ENCODE peak calls at places on chromosome 4, in seven cellular contexts. One of them, this sample, is unnamed.

GRCh38 chr4:159425749-159426376 is 323.0 kb downstream of the RAPGEF2 start:
- DNase-seq in left lung: no peak
- DNase-seq in lower lobe of right lung: no peak
- DNase-seq in fibroblast of lung: no peak
- DNase-seq in endodermal cell: peak; percentile 59
- DNase-seq in substantia nigra: no peak
- DNase-seq in testis: no peak
- DNase-seq in this sample: no peak

GRCh38 chr4:11263208-11263607 is 165.5 kb downstream of the HS3ST1 start:
- DNase-seq in testis: no peak
- DNase-seq in substantia nigra: no peak
- DNase-seq in lower lobe of right lung: no peak
- DNase-seq in fibroblast of lung: no peak
- DNase-seq in endodermal cell: no peak
- DNase-seq in left lung: no peak
- DNase-seq in this sample: no peak

GRCh38 chr4:96016615-96017299 is 176.9 kb downstream of the PDHA2 start:
- DNase-seq in fibroblast of lung: peak; percentile 45
- DNase-seq in substantia nigra: no peak
- DNase-seq in left lung: no peak
- DNase-seq in endodermal cell: no peak
- DNase-seq in testis: no peak
- DNase-seq in lower lobe of right lung: no peak
- DNase-seq in this sample: peak; percentile 29

GRCh38 chr4:70688795-70689231 is 481 bp downstream of the UTP3 start:
- DNase-seq in lower lobe of right lung: no peak
- DNase-seq in fibroblast of lung: no peak
- DNase-seq in endodermal cell: peak; percentile 57
- DNase-seq in left lung: no peak
- DNase-seq in substantia nigra: no peak
- DNase-seq in testis: peak; percentile 59
- DNase-seq in this sample: no peak

GRCh38 chr4:163688856-163689255 is 194.4 kb downstream of the TMA16 start:
- DNase-seq in left lung: no peak
- DNase-seq in testis: no peak
- DNase-seq in substantia nigra: no peak
- DNase-seq in lower lobe of right lung: no peak
- DNase-seq in fibroblast of lung: no peak
- DNase-seq in endodermal cell: no peak
- DNase-seq in this sample: no peak

GRCh38 chr4:107689912-107690587 is 30.0 kb downstream of the PAPSS1 start:
- DNase-seq in lower lobe of right lung: no peak
- DNase-seq in fibroblast of lung: peak; percentile 58
- DNase-seq in endodermal cell: no peak
- DNase-seq in left lung: no peak
- DNase-seq in substantia nigra: no peak
- DNase-seq in testis: no peak
- DNase-seq in this sample: peak; percentile 90

GRCh38 chr4:169275180-169275579 is 4.4 kb upstream of the SH3RF1 start:
- DNase-seq in fibroblast of lung: no peak
- DNase-seq in lower lobe of right lung: no peak
- DNase-seq in left lung: no peak
- DNase-seq in substantia nigra: no peak
- DNase-seq in endodermal cell: no peak
- DNase-seq in testis: no peak
- DNase-seq in this sample: no peak

GRCh38 chr4:29046716-29047115 is 1673.5 kb upstream of the PCDH7 start:
- DNase-seq in lower lobe of right lung: no peak
- DNase-seq in substantia nigra: no peak
- DNase-seq in fibroblast of lung: peak; percentile 80
- DNase-seq in testis: no peak
- DNase-seq in left lung: no peak
- DNase-seq in endodermal cell: no peak
- DNase-seq in this sample: peak; percentile 31

GRCh38 chr4:15291133-15291532 is 136.7 kb upstream of the C1QTNF7 start:
- DNase-seq in endodermal cell: no peak
- DNase-seq in lower lobe of right lung: no peak
- DNase-seq in left lung: no peak
- DNase-seq in fibroblast of lung: no peak
- DNase-seq in substantia nigra: no peak
- DNase-seq in testis: no peak
- DNase-seq in this sample: no peak

GRCh38 chr4:113574636-113575103 is 186.9 kb downstream of the CAMK2D start:
- DNase-seq in substantia nigra: no peak
- DNase-seq in left lung: no peak
- DNase-seq in fibroblast of lung: peak; percentile 80
- DNase-seq in lower lobe of right lung: no peak
- DNase-seq in testis: no peak
- DNase-seq in endodermal cell: no peak
- DNase-seq in this sample: no peak

GRCh38 chr4:108264693-108265092 is 96.0 kb upstream of the LEF1 start:
- DNase-seq in testis: no peak
- DNase-seq in left lung: no peak
- DNase-seq in substantia nigra: no peak
- DNase-seq in lower lobe of right lung: no peak
- DNase-seq in endodermal cell: no peak
- DNase-seq in fibroblast of lung: no peak
- DNase-seq in this sample: peak; percentile 33

GRCh38 chr4:146143888-146144287 is 31.6 kb upstream of the LSM6 start:
- DNase-seq in fibroblast of lung: no peak
- DNase-seq in left lung: no peak
- DNase-seq in endodermal cell: no peak
- DNase-seq in testis: no peak
- DNase-seq in lower lobe of right lung: no peak
- DNase-seq in substantia nigra: no peak
- DNase-seq in this sample: no peak

GRCh38 chr4:169791527-169792156 is 33.9 kb upstream of the HPF1 start:
- DNase-seq in substantia nigra: peak; percentile 34
- DNase-seq in testis: peak; percentile 71
- DNase-seq in lower lobe of right lung: no peak
- DNase-seq in left lung: no peak
- DNase-seq in fibroblast of lung: peak; percentile 71
- DNase-seq in endodermal cell: peak; percentile 84
- DNase-seq in this sample: peak; percentile 71

GRCh38 chr4:82561745-82562552 is at the start of gene TMEM150C:
- DNase-seq in fibroblast of lung: peak; percentile 5
- DNase-seq in endodermal cell: peak; percentile 88
- DNase-seq in lower lobe of right lung: no peak
- DNase-seq in testis: peak; percentile 46
- DNase-seq in substantia nigra: peak; percentile 17
- DNase-seq in left lung: no peak
- DNase-seq in this sample: peak; percentile 5

GRCh38 chr4:125388653-125389052 is 73.9 kb downstream of the FAT4 start:
- DNase-seq in fibroblast of lung: peak; percentile 70
- DNase-seq in substantia nigra: no peak
- DNase-seq in left lung: no peak
- DNase-seq in lower lobe of right lung: no peak
- DNase-seq in testis: no peak
- DNase-seq in endodermal cell: no peak
- DNase-seq in this sample: peak; percentile 28

DNA sequence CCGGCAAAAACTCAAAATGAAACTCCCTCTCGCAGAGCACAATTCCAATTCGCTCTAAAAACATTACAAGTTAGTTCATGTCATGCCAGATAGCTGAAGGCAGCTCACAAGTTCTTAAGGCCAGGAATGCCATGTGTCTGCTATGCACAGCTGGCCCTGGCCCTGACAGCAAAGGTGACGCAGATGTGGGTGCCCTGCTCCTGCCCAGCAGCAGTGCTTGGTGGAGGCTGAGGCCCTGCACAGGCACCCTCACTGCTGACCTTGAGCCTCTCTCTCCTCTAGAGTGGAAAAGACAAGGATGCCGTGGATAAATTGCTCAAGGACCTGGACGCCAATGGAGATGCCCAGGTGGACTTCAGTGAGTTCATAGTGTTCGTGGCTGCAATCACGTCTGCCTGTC is 2.9 kb downstream of the S100P start:
- DNase-seq in substantia nigra: no peak
- DNase-seq in left lung: no peak
- DNase-seq in endodermal cell: no peak
- DNase-seq in lower lobe of right lung: no peak
- DNase-seq in fibroblast of lung: no peak
- DNase-seq in testis: no peak
- DNase-seq in this sample: no peak
- H3K27ac ChIP-seq in substantia nigra: no peak overlapping the region
- H3K27ac ChIP-seq in left lung: no peak overlapping the region
- H3K27ac ChIP-seq in endodermal cell: no peak overlapping the region
- H3K27ac ChIP-seq in lower lobe of right lung: peak overlapping the region; percentile 73
- H3K27ac ChIP-seq in fibroblast of lung: no peak overlapping the region
- H3K27ac ChIP-seq in testis: no peak overlapping the region
- H3K27ac ChIP-seq in this sample: peak overlapping the region; percentile 96

GRCh38 chr4:143558823-143559756 is 45.6 kb downstream of the SMARCA5 start:
- DNase-seq in lower lobe of right lung: peak; percentile 79
- DNase-seq in fibroblast of lung: peak; percentile 66
- DNase-seq in left lung: peak; percentile 80
- DNase-seq in substantia nigra: peak; percentile 20
- DNase-seq in testis: peak; percentile 85
- DNase-seq in endodermal cell: peak; percentile 95
- DNase-seq in this sample: peak; percentile 86
- H3K27ac ChIP-seq in lower lobe of right lung: peak overlapping the region; percentile 42
- H3K27ac ChIP-seq in fibroblast of lung: peak overlapping the region; percentile 64
- H3K27ac ChIP-seq in left lung: peak overlapping the region; percentile 33
- H3K27ac ChIP-seq in substantia nigra: peak overlapping the region; percentile 21
- H3K27ac ChIP-seq in testis: peak overlapping the region; percentile 76
- H3K27ac ChIP-seq in endodermal cell: no peak overlapping the region
- H3K27ac ChIP-seq in this sample: no peak overlapping the region

DNA sequence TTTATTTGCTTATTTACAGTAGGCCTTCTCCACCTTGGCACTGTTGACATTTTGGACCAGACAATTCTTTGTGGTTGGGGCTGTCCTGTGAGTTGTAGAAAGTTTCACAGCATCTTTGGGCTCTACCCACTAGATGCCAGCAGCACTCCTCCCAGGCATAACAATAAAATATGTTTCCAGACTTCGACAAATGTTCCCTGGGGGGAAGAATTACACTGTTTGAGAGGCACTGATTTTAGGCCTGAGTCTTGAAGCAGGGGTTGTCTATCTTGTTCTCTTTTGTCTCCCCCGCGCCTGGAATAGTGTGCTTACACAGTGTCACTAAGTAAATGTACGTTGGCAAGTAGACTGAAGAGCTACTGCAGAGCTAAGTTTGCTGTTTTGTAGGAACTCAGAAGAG is 254.4 kb upstream of the BOD1L1 start:
- DNase-seq in fibroblast of lung: peak; percentile 32
- DNase-seq in endodermal cell: no peak
- DNase-seq in left lung: no peak
- DNase-seq in lower lobe of right lung: no peak
- DNase-seq in testis: no peak
- DNase-seq in substantia nigra: no peak
- DNase-seq in this sample: no peak
- H3K27ac ChIP-seq in fibroblast of lung: no peak overlapping the region
- H3K27ac ChIP-seq in endodermal cell: no peak overlapping the region
- H3K27ac ChIP-seq in left lung: no peak overlapping the region
- H3K27ac ChIP-seq in lower lobe of right lung: no peak overlapping the region
- H3K27ac ChIP-seq in testis: no peak overlapping the region
- H3K27ac ChIP-seq in substantia nigra: no peak overlapping the region
- H3K27ac ChIP-seq in this sample: no peak overlapping the region

GRCh38 chr4:185734214-185734613 is 77.8 kb downstream of the SORBS2 start:
- DNase-seq in substantia nigra: no peak
- DNase-seq in fibroblast of lung: no peak
- DNase-seq in endodermal cell: no peak
- DNase-seq in lower lobe of right lung: no peak
- DNase-seq in testis: no peak
- DNase-seq in left lung: no peak
- DNase-seq in this sample: no peak
- H3K27ac ChIP-seq in substantia nigra: no peak overlapping the region
- H3K27ac ChIP-seq in fibroblast of lung: no peak overlapping the region
- H3K27ac ChIP-seq in endodermal cell: no peak overlapping the region
- H3K27ac ChIP-seq in lower lobe of right lung: no peak overlapping the region
- H3K27ac ChIP-seq in testis: no peak overlapping the region
- H3K27ac ChIP-seq in left lung: no peak overlapping the region
- H3K27ac ChIP-seq in this sample: no peak overlapping the region

GRCh38 chr4:173119818-173120217 is 48.8 kb upstream of the GALNT7 start:
- DNase-seq in testis: no peak
- DNase-seq in lower lobe of right lung: no peak
- DNase-seq in endodermal cell: no peak
- DNase-seq in left lung: no peak
- DNase-seq in fibroblast of lung: peak; percentile 3
- DNase-seq in substantia nigra: no peak
- DNase-seq in this sample: peak; percentile 28
- H3K27ac ChIP-seq in testis: no peak overlapping the region
- H3K27ac ChIP-seq in lower lobe of right lung: no peak overlapping the region
- H3K27ac ChIP-seq in endodermal cell: no peak overlapping the region
- H3K27ac ChIP-seq in left lung: no peak overlapping the region
- H3K27ac ChIP-seq in fibroblast of lung: no peak overlapping the region
- H3K27ac ChIP-seq in substantia nigra: no peak overlapping the region
- H3K27ac ChIP-seq in this sample: no peak overlapping the region

GRCh38 chr4:142236268-142236667 is 599.9 kb downstream of the IL15 start:
- DNase-seq in fibroblast of lung: no peak
- DNase-seq in endodermal cell: no peak
- DNase-seq in testis: no peak
- DNase-seq in lower lobe of right lung: no peak
- DNase-seq in left lung: no peak
- DNase-seq in substantia nigra: no peak
- DNase-seq in this sample: no peak

GRCh38 chr4:142226014-142226413 is 589.6 kb downstream of the IL15 start:
- DNase-seq in endodermal cell: no peak
- DNase-seq in testis: no peak
- DNase-seq in substantia nigra: no peak
- DNase-seq in fibroblast of lung: no peak
- DNase-seq in lower lobe of right lung: no peak
- DNase-seq in left lung: no peak
- DNase-seq in this sample: peak; percentile 9

GRCh38 chr4:142231787-142232186 is 595.4 kb downstream of the IL15 start:
- DNase-seq in lower lobe of right lung: no peak
- DNase-seq in endodermal cell: no peak
- DNase-seq in fibroblast of lung: no peak
- DNase-seq in testis: no peak
- DNase-seq in left lung: no peak
- DNase-seq in substantia nigra: no peak
- DNase-seq in this sample: no peak
- H3K27ac ChIP-seq in lower lobe of right lung: no peak overlapping the region
- H3K27ac ChIP-seq in endodermal cell: no peak overlapping the region
- H3K27ac ChIP-seq in fibroblast of lung: no peak overlapping the region
- H3K27ac ChIP-seq in testis: no peak overlapping the region
- H3K27ac ChIP-seq in left lung: no peak overlapping the region
- H3K27ac ChIP-seq in substantia nigra: no peak overlapping the region
- H3K27ac ChIP-seq in this sample: no peak overlapping the region

GRCh38 chr4:7774301-7775019 is 165.2 kb downstream of the AFAP1 start:
- DNase-seq in lower lobe of right lung: no peak
- DNase-seq in substantia nigra: no peak
- DNase-seq in fibroblast of lung: no peak
- DNase-seq in left lung: no peak
- DNase-seq in testis: no peak
- DNase-seq in endodermal cell: no peak
- DNase-seq in this sample: no peak

GRCh38 chr4:7775396-7775795 is 164.3 kb downstream of the AFAP1 start:
- DNase-seq in left lung: no peak
- DNase-seq in testis: no peak
- DNase-seq in endodermal cell: no peak
- DNase-seq in lower lobe of right lung: no peak
- DNase-seq in substantia nigra: no peak
- DNase-seq in fibroblast of lung: no peak
- DNase-seq in this sample: no peak

GRCh38 chr4:7771541-7772507 is 167.8 kb downstream of the AFAP1 start:
- DNase-seq in left lung: peak; percentile 22
- DNase-seq in endodermal cell: no peak
- DNase-seq in fibroblast of lung: no peak
- DNase-seq in testis: no peak
- DNase-seq in substantia nigra: no peak
- DNase-seq in lower lobe of right lung: no peak
- DNase-seq in this sample: no peak

GRCh38 chr4:7772708-7773385 is 166.8 kb downstream of the AFAP1 start:
- DNase-seq in endodermal cell: peak; percentile 58
- DNase-seq in substantia nigra: no peak
- DNase-seq in lower lobe of right lung: no peak
- DNase-seq in testis: peak; percentile 76
- DNase-seq in left lung: no peak
- DNase-seq in fibroblast of lung: peak; percentile 32
- DNase-seq in this sample: no peak

GRCh38 chr4:7773401-7774187 is 166.1 kb downstream of the AFAP1 start:
- DNase-seq in lower lobe of right lung: peak; percentile 27
- DNase-seq in left lung: no peak
- DNase-seq in substantia nigra: no peak
- DNase-seq in endodermal cell: no peak
- DNase-seq in fibroblast of lung: no peak
- DNase-seq in testis: no peak
- DNase-seq in this sample: no peak
- H3K27ac ChIP-seq in lower lobe of right lung: no peak overlapping the region
- H3K27ac ChIP-seq in left lung: no peak overlapping the region
- H3K27ac ChIP-seq in substantia nigra: no peak overlapping the region
- H3K27ac ChIP-seq in endodermal cell: no peak overlapping the region
- H3K27ac ChIP-seq in fibroblast of lung: peak overlapping the region; percentile 38
- H3K27ac ChIP-seq in testis: no peak overlapping the region
- H3K27ac ChIP-seq in this sample: no peak overlapping the region

This sample was measured in PC-3.